ENCODE peak calls at places on chromosomes 16 and 17, in four cellular contexts. M is endothelial cell of umbilical vein, G is lung, V is endodermal cell. P is an unnamed sample.

GRCh38 chr17:60160829-60161501 is 11.2 kb downstream of the CA4 start:
- DNase-seq in M (no peak), V (peak; percentile 79), G (no peak), P (peak; percentile 79)

GRCh38 chr17:62727916-62728672 is 80.0 kb downstream of the MARCHF10 start:
- DNase-seq in G (no peak), V (peak; percentile 59), M (peak; percentile 11), P (no peak)

GRCh38 chr16:73210686-73211085 is 162.8 kb upstream of the ZFHX3 start:
- DNase-seq in V (no peak), M (no peak), G (no peak), P (no peak)

GRCh38 chr17:40612510-40613244 is 34.9 kb downstream of the SMARCE1 start:
- DNase-seq in V (no peak), G (peak; percentile 36), M (no peak), P (no peak)

GRCh38 chr17:19750835-19751234 is 2.7 kb upstream of the ALDH3A1 start:
- DNase-seq in G (no peak), V (no peak), M (no peak), P (no peak)

GRCh38 chr16:86375370-86375769 is 135.0 kb upstream of the FOXF1 start:
- DNase-seq in G (no peak), M (no peak), V (no peak), P (no peak)

GRCh38 chr17:67245694-67246397 is 850 bp upstream of the HELZ start:
- DNase-seq in G (peak; percentile 33), M (peak; percentile 12), V (peak; percentile 97), P (peak; percentile 93)

GRCh38 chr17:72614871-72615626 is 477.4 kb downstream of the SLC39A11 start:
- DNase-seq in G (no peak), M (no peak), V (peak; percentile 72), P (peak; percentile 56)

GRCh38 chr17:17812211-17813054 is 24.4 kb downstream of the SREBF1 start:
- DNase-seq in V (peak; percentile 98), G (peak; percentile 72), M (peak; percentile 68), P (peak; percentile 99)

GRCh38 chr16:80231118-80231515 is 309.7 kb upstream of the DYNLRB2 start:
- DNase-seq in M (no peak), V (no peak), G (no peak), P (no peak)

GRCh38 chr16:54964239-54964638 is 33.6 kb downstream of the IRX5 start:
- DNase-seq in G (no peak), M (no peak), V (no peak), P (no peak)

GRCh38 chr17:28478940-28479615 is 5.6 kb downstream of the SLC13A2 start:
- DNase-seq in G (no peak), V (no peak), M (no peak), P (no peak)

GRCh38 chr16:80350066-80350465 is 190.7 kb upstream of the DYNLRB2 start:
- DNase-seq in V (peak; percentile 17), M (no peak), G (no peak), P (no peak)

GRCh38 chr17:9768381-9768934 is 22.9 kb downstream of the DHRS7C start:
- DNase-seq in M (no peak), V (peak; percentile 65), G (no peak), P (peak; percentile 56)

GRCh38 chr16:86383488-86384262 is 126.7 kb upstream of the FOXF1 start:
- DNase-seq in M (no peak), G (no peak), V (peak; percentile 61), P (no peak)

GRCh38 chr16:49495596-49496355 is 122.2 kb downstream of the C16orf78 start:
- DNase-seq in G (no peak), V (peak; percentile 30), M (no peak), P (no peak)

GRCh38 chr16:62755938-62756337 is 719.7 kb upstream of the CDH8 start:
- DNase-seq in G (no peak), M (no peak), V (no peak), P (no peak)

GRCh38 chr17:71071837-71072236 is 902.5 kb downstream of the KCNJ2 start:
- DNase-seq in M (no peak), G (no peak), V (no peak), P (no peak)

GRCh38 chr16:29744541-29745101 is 1.2 kb downstream of the C16orf54 start:
- DNase-seq in V (no peak), M (no peak), G (no peak), P (peak; percentile 69)

GRCh38 chr17:49132699-49133364 is at the start of gene B4GALNT2:
- DNase-seq in M (no peak), G (no peak), V (peak; percentile 87), P (peak; percentile 88)

GRCh38 chr17:64155751-64156544 is 26.0 kb upstream of the ERN1 start:
- DNase-seq in V (peak; percentile 39), M (peak; percentile 71), G (peak; percentile 44), P (peak; percentile 27)

GRCh38 chr16:55778718-55779117 is 54.2 kb downstream of the CES1 start:
- DNase-seq in V (no peak), G (no peak), M (no peak), P (no peak)

GRCh38 chr17:60391419-60392041 is 403 bp downstream of the USP32 start:
- DNase-seq in V (no peak), M (no peak), G (no peak), P (peak; percentile 91)

GRCh38 chr17:30389755-30390300 is 11.1 kb downstream of the CPD start:
- DNase-seq in G (no peak), M (no peak), V (no peak), P (no peak)

GRCh38 chr17:77353684-77354419 is 213.1 kb downstream of the SEC14L1 start:
- DNase-seq in V (peak; percentile 51), M (no peak), G (peak; percentile 23), P (peak; percentile 32)

GRCh38 chr17:78001612-78002011 is 43.1 kb downstream of the TNRC6C start:
- DNase-seq in G (no peak), M (no peak), V (no peak), P (no peak)

GRCh38 chr16:49825006-49825405 is 30.9 kb downstream of the ZNF423 start:
- DNase-seq in M (peak; percentile 66), G (no peak), V (no peak), P (no peak)

GRCh38 chr16:2857451-2858244 is at the start of gene PRSS22:
- DNase-seq in G (peak; percentile 72), M (no peak), V (peak; percentile 85), P (peak; percentile 82)

GRCh38 chr17:21680366-21680765 is 12.0 kb upstream of the KCNJ18 start:
- DNase-seq in V (no peak), M (no peak), G (no peak), P (no peak)

GRCh38 chr16:65449526-65449925 is 327.7 kb upstream of the CDH11 start:
- DNase-seq in M (no peak), V (no peak), G (no peak), P (no peak)

GRCh38 chr17:77885678-77886386 is 72.7 kb upstream of the TNRC6C start:
- DNase-seq in G (no peak), M (no peak), V (no peak), P (no peak)

GRCh38 chr17:11514565-11514964 is 83.7 kb upstream of the DNAH9 start:
- DNase-seq in M (no peak), V (peak; percentile 17), G (no peak), P (no peak)

DNA sequence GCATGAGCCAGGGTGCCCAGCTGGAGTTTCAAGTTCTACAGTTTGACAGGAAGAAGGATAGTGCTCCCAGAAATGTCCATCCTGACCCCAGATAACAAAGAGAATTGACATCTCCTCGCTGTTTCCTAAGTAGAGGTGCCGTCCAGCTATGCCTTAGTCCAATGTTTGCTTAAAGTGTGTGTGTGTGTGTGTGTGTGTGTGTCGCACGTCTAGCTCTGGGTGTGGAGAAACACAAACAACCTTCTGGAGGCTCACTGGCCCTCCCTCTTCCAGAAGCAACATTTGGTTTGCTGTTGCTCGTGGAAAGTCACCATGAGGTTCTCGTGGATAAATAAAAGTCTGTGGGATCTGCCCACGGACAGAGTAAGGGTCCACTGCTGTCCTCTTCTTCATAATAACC is 22.1 kb downstream of the EMP2 start:
- DNase-seq in G (no peak), V (no peak), M (no peak), P (no peak)
- H3K4me3 ChIP-seq in G (no peak overlapping the region), V (no peak overlapping the region), M (peak overlapping the region; percentile 2), P (no peak overlapping the region)

GRCh38 chr16:57794849-57795430 is 7.4 kb downstream of the KIFC3 start:
- DNase-seq in G (no peak), V (no peak), M (no peak), P (peak; percentile 75)

GRCh38 chr16:57788951-57789350 is 13.3 kb downstream of the KIFC3 start:
- DNase-seq in V (no peak), G (no peak), M (no peak), P (no peak)

GRCh38 chr16:57788252-57788841 is 13.9 kb downstream of the KIFC3 start:
- DNase-seq in M (no peak), V (no peak), G (no peak), P (no peak)

GRCh38 chr16:57791903-57792461 is 10.3 kb downstream of the KIFC3 start:
- DNase-seq in V (no peak), G (no peak), M (no peak), P (no peak)

GRCh38 chr16:57791156-57791902 is 11.0 kb downstream of the KIFC3 start:
- DNase-seq in V (no peak), G (no peak), M (no peak), P (no peak)
- H3K36me3 ChIP-seq in V (peaks cover 67% of the 10 kb centered on the region), G (peaks cover 3% of the 10 kb centered on the region), M (peaks cover 8% of the 10 kb centered on the region), P (no peaks in the 10 kb centered on the region)

GRCh38 chr16:22838681-22839080 is 24.7 kb downstream of the HS3ST2 start:
- DNase-seq in M (no peak), V (no peak), G (no peak), P (no peak)
- H3K4me3 ChIP-seq in M (no peak overlapping the region), V (no peak overlapping the region), G (no peak overlapping the region), P (no peak overlapping the region)

GRCh38 chr16:4805231-4805630 is 2.8 kb upstream of the ROGDI start:
- DNase-seq in G (no peak), V (no peak), M (no peak), P (no peak)
- H3K36me3 ChIP-seq in G (peaks cover 7% of the 10 kb centered on the region), V (peaks cover 43% of the 10 kb centered on the region), M (peaks cover 9% of the 10 kb centered on the region), P (peaks cover 8% of the 10 kb centered on the region)

DNA sequence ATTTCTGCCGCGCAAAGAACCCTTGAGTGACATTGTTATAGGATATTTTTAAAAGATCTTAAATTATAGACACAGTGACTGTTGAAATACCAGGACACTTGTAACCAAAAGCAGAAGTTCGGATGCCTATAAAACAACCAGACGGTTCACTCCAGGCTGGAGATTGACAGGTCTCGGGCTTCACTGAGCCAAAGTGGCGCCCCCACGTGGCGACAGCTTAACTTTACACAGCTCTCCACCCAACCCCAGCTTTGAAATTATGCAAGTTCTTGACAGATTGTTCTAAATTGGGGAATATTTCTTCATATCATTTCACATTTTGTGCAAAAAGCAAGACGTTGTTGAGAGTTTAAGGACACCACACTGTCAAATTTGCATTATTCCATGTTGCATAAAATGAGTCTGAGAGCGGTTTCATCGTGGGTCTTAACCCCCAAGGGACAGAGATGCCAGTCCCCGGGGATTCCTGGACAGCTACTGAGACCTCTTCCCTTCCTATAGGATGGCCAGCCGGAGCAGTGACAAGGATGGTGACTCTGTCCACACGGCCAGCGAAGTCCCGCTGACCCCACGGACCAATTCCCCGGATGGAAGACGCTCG is 11.9 kb downstream of the SYT17 start:
- DNase-seq in V (peak; percentile 84), G (peak; percentile 66), M (peak; percentile 63), P (peak; percentile 86)
- H3K4me3 ChIP-seq in V (no peak overlapping the region), G (no peak overlapping the region), M (no peak overlapping the region), P (no peak overlapping the region)